ENCODE peak calls at places on chromosome 3, in four cellular contexts. A, W, G and F are unnamed samples.
A peak's percentile ranks its signal among the peaks of the same experiment; 100 is the strongest.

GRCh38 chr3:179615458-179616173 is 11.0 kb downstream of the NDUFB5 start:
- DNase-seq in G (peak; percentile 42), W (no peak), A (no peak), F (no peak)

GRCh38 chr3:27632431-27633223 is 89.5 kb downstream of the EOMES start:
- DNase-seq in G (no peak), A (peak; percentile 27), W (no peak), F (peak; percentile 30)

GRCh38 chr3:25572336-25572735 is 92.4 kb downstream of the TOP2B start:
- DNase-seq in G (no peak), W (no peak), A (no peak), F (no peak)

GRCh38 chr3:130759692-130760338 is 13.2 kb upstream of the PIK3R4 start:
- DNase-seq in W (no peak), A (peak; percentile 41), G (peak; percentile 8), F (peak; percentile 55)

GRCh38 chr3:190197346-190197763 is 76.7 kb upstream of the P3H2 start:
- DNase-seq in A (no peak), G (no peak), W (no peak), F (no peak)

GRCh38 chr3:137770066-137770805 is 6.1 kb downstream of the SOX14 start:
- DNase-seq in W (no peak), G (no peak), A (no peak), F (peak; percentile 47)

GRCh38 chr3:10702961-10703740 is 112.9 kb upstream of the SLC6A11 start:
- DNase-seq in W (no peak), A (no peak), G (peak; percentile 93), F (peak; percentile 88)

GRCh38 chr3:114025451-114025850 is 30.9 kb downstream of the CCDC191 start:
- DNase-seq in W (no peak), A (no peak), G (no peak), F (no peak)

GRCh38 chr3:5463986-5464385 is 276.5 kb downstream of the EDEM1 start:
- DNase-seq in W (no peak), A (no peak), G (no peak), F (no peak)

GRCh38 chr3:51974963-51975856 is at the start of gene ABHD14A:
- DNase-seq in G (peak; percentile 75), W (no peak), A (peak; percentile 37), F (peak; percentile 92)

GRCh38 chr3:164465172-164465571 is 613.1 kb downstream of the SI start:
- DNase-seq in G (no peak), A (no peak), W (no peak), F (no peak)

GRCh38 chr3:155870945-155871745 is 695 bp downstream of the GMPS start:
- DNase-seq in G (peak; percentile 73), W (no peak), A (no peak), F (peak; percentile 78)

GRCh38 chr3:3038201-3038991 is 71.8 kb downstream of the IL5RA start:
- DNase-seq in A (no peak), G (no peak), W (peak; percentile 26), F (no peak)

GRCh38 chr3:185253645-185254410 is at the start of gene EHHADH:
- DNase-seq in W (no peak), G (peak; percentile 82), A (peak; percentile 64), F (peak; percentile 93)

GRCh38 chr3:197795200-197795599 is 4.1 kb downstream of the LRCH3 start:
- DNase-seq in W (no peak), G (no peak), A (peak; percentile 84), F (no peak)

GRCh38 chr3:128946411-128946810 is 47.5 kb downstream of the CFAP92 start:
- DNase-seq in A (no peak), W (no peak), G (no peak), F (no peak)
- TF ChIP-seq JUND in A (no peak), W (no peak), G (no peak), F (no peak)

DNA sequence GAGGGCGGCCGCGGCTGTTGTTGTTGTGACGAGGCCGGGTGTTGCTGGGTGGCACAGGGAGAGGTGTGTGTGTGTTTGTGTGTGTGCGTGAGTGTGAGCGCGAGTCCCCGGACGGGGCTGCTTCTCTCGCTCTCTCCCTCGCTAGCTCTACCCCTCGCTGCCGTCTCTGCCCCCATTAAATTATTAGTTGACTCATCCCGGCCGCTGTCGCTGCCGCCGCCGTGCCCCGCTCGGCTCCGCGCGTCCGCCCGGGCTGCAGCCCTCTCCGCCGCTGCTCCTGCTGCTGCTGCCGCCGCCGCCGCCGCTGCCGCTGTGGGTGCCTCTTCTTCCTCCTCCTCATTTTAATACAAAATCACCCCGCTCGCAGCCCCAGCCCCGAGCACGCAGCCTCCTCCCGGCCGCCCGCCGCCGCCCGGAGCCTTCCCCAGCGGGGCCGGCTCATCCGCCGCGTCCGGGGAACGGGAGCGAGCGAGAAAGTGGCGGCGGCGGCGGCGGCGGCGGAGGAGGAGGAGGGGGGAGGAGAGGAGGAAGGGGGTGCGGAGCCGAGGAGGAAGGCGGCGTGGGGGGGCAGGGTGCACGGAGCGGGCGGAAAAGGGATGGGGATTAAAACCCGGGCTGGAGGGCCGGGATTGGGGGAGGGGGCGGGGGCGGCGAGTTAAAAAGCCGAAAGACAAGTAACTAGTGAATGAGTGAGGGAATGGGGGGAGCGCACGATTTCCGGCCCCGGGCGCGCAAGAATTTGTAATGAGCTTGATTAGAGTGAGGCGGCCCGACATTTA is at the start of gene SATB1:
- DNase-seq in A (no peak), G (peak; percentile 38), W (no peak), F (peak; percentile 85)
- TF ChIP-seq ZBTB33 in A (no peak), G (no peak), W (no peak), F (no peak)

GRCh38 chr3:127942613-127943012 is 27.6 kb downstream of the KBTBD12 start:
- DNase-seq in G (no peak), A (no peak), W (no peak), F (no peak)
- TF ChIP-seq NFIC in G (no peak), A (no peak), W (no peak), F (no peak)

GRCh38 chr3:70096376-70097055 is 97.0 kb downstream of the SAMMSON start:
- DNase-seq in A (no peak), W (peak; percentile 58), G (no peak), F (no peak)

GRCh38 chr3:70090322-70090913 is 90.9 kb downstream of the SAMMSON start:
- DNase-seq in W (no peak), A (no peak), G (peak; percentile 27), F (peak; percentile 39)

GRCh38 chr3:70094197-70094596 is 94.7 kb downstream of the SAMMSON start:
- DNase-seq in A (no peak), W (no peak), G (no peak), F (no peak)

GRCh38 chr3:70097084-70097483 is 97.6 kb downstream of the SAMMSON start:
- DNase-seq in W (no peak), A (no peak), G (no peak), F (no peak)

GRCh38 chr3:70095260-70095659 is 95.7 kb downstream of the SAMMSON start:
- DNase-seq in G (no peak), A (no peak), W (no peak), F (no peak)
- TF ChIP-seq JUND in G (no peak), A (no peak), W (no peak), F (no peak)

GRCh38 chr3:124428372-124429128 is 301.7 kb upstream of the UMPS start:
- DNase-seq in G (no peak), A (no peak), W (no peak), F (no peak)
- TF ChIP-seq ZBTB33 in G (no peak), A (no peak), W (no peak), F (no peak)

GRCh38 chr3:187987919-187988318 is 166.0 kb upstream of the LPP start:
- DNase-seq in A (no peak), G (no peak), W (no peak), F (no peak)

GRCh38 chr3:187983484-187984124 is 170.4 kb upstream of the LPP start:
- DNase-seq in G (no peak), A (peak; percentile 93), W (no peak), F (no peak)

GRCh38 chr3:187985636-187986035 is 168.3 kb upstream of the LPP start:
- DNase-seq in G (no peak), W (no peak), A (no peak), F (no peak)

GRCh38 chr3:187987162-187987561 is 166.8 kb upstream of the LPP start:
- DNase-seq in G (no peak), W (no peak), A (no peak), F (no peak)

DNA sequence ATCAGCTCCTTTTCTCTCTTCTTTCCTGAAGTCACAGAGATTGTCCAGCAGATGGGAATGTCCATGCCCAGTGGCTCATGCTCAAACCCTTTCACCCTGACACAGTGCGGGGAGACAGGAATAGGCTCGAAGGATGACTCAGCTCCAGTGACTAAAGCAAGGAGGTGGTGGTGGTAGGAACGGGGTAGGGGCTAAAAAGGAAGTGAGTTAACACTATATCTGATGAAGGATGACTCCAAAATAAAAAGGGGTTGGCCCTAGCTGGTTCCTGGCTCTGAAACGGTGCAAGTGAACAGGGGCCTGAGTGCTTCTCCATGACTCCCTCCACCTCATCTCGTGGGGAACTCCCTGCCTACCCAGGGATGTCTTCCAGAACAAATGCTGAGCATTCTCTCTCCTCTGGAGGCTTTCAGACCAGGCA is 167.4 kb upstream of the LPP start:
- DNase-seq in W (no peak), A (no peak), G (no peak), F (no peak)
- TF ChIP-seq NFIC in W (no peak), A (no peak), G (no peak), F (peak; percentile 64)

GRCh38 chr3:106140471-106140870 is 271.7 kb upstream of the CBLB start:
- DNase-seq in A (no peak), W (no peak), G (no peak), F (no peak)
- TF ChIP-seq JUND in A (no peak), W (no peak), G (no peak), F (no peak)

GRCh38 chr3:128804017-128804816 is 75.2 kb upstream of the ACAD9 start:
- DNase-seq in G (peak; percentile 36), W (peak; percentile 83), A (no peak), F (no peak)
- TF ChIP-seq ZBTB33 in G (no peak), W (no peak), A (no peak), F (no peak)

GRCh38 chr3:61572879-61573278 is 11.5 kb downstream of the PTPRG start:
- DNase-seq in G (no peak), W (no peak), A (no peak), F (no peak)

GRCh38 chr3:61573441-61573840 is 12.1 kb downstream of the PTPRG start:
- DNase-seq in W (no peak), A (no peak), G (no peak), F (no peak)

GRCh38 chr3:61577760-61578159 is 16.4 kb downstream of the PTPRG start:
- DNase-seq in A (no peak), G (no peak), W (no peak), F (no peak)

GRCh38 chr3:61575893-61576292 is 14.5 kb downstream of the PTPRG start:
- DNase-seq in A (no peak), G (no peak), W (no peak), F (no peak)

GRCh38 chr3:61574854-61575253 is 13.5 kb downstream of the PTPRG start:
- DNase-seq in W (no peak), A (no peak), G (no peak), F (no peak)
- TF ChIP-seq NFIC in W (no peak), A (no peak), G (no peak), F (no peak)